ENCODE peak calls at places on chromosome 20, in six cellular contexts. K, F, I, Q, O and Z are unnamed samples.
A peak's percentile ranks its signal among the peaks of the same experiment; 100 is the strongest.

GRCh38 chr20:5168582-5169396 is 42.0 kb downstream of the CDS2 start:
- DNase-seq in K (no peak), F (no peak), I (peak; percentile 52), Q (peak; percentile 75), O (no peak), Z (no peak)

GRCh38 chr20:33443512-33444239 is at the start of gene SNTA1:
- DNase-seq in K (peak; percentile 98), F (no peak), I (peak; percentile 93), Q (peak; percentile 96), O (peak; percentile 76), Z (peak; percentile 97)

GRCh38 chr20:41664584-41664983 is 46.4 kb upstream of the CHD6 start:
- DNase-seq in K (peak; percentile 21), F (no peak), I (peak; percentile 66), Q (no peak), O (no peak), Z (no peak)

GRCh38 chr20:10476319-10476724 is 41.2 kb downstream of the SLX4IP start:
- DNase-seq in K (no peak), F (no peak), I (no peak), Q (no peak), O (no peak), Z (no peak)

GRCh38 chr20:3164043-3164762 is 4.5 kb upstream of the FASTKD5 start:
- DNase-seq in K (no peak), F (no peak), I (no peak), Q (no peak), O (no peak), Z (no peak)

GRCh38 chr20:63057133-63058117 is 50.7 kb upstream of the BHLHE23 start:
- DNase-seq in K (no peak), F (no peak), I (no peak), Q (no peak), O (no peak), Z (no peak)

GRCh38 chr20:41135187-41135887 is 2.0 kb upstream of the PLCG1 start:
- DNase-seq in K (peak; percentile 48), F (no peak), I (peak; percentile 85), Q (no peak), O (peak; percentile 66), Z (no peak)

GRCh38 chr20:35539756-35540212 is 2.1 kb upstream of the ERGIC3 start:
- DNase-seq in K (peak; percentile 47), F (no peak), I (peak; percentile 95), Q (no peak), O (no peak), Z (no peak)

GRCh38 chr20:62141397-62142251 is 1.6 kb downstream of the PSMA7 start:
- DNase-seq in K (no peak), F (no peak), I (peak; percentile 59), Q (no peak), O (no peak), Z (no peak)

GRCh38 chr20:20411841-20412240 is 43.9 kb downstream of the INSM1 start:
- DNase-seq in K (no peak), F (no peak), I (no peak), Q (no peak), O (no peak), Z (no peak)

GRCh38 chr20:33477386-33478234 is 12.3 kb upstream of the CBFA2T2 start:
- DNase-seq in K (no peak), F (no peak), I (peak; percentile 54), Q (peak; percentile 39), O (no peak), Z (no peak)

GRCh38 chr20:35561671-35562070 is 19.8 kb downstream of the ERGIC3 start:
- DNase-seq in K (no peak), F (no peak), I (peak; percentile 64), Q (no peak), O (no peak), Z (no peak)

GRCh38 chr20:41392871-41393704 is 26.5 kb upstream of the EMILIN3 start:
- DNase-seq in K (no peak), F (no peak), I (no peak), Q (peak; percentile 95), O (no peak), Z (no peak)

GRCh38 chr20:61587036-61587435 is 335.0 kb downstream of the CDH4 start:
- DNase-seq in K (no peak), F (no peak), I (no peak), Q (peak; percentile 41), O (no peak), Z (no peak)

GRCh38 chr20:56463428-56463827 is 5.0 kb upstream of the RTF2 start:
- DNase-seq in K (no peak), F (no peak), I (no peak), Q (no peak), O (no peak), Z (no peak)

GRCh38 chr20:58810116-58810878 is 40.4 kb downstream of the GNAS-AS1 start:
- DNase-seq in K (no peak), F (no peak), I (no peak), Q (no peak), O (no peak), Z (no peak)

GRCh38 chr20:34324541-34324940 is 21.4 kb upstream of the AHCY start:
- DNase-seq in K (no peak), F (no peak), I (no peak), Q (no peak), O (no peak), Z (no peak)

GRCh38 chr20:47351643-47352331 is 4.7 kb downstream of the ZMYND8 start:
- DNase-seq in K (no peak), F (no peak), I (peak; percentile 81), Q (no peak), O (no peak), Z (no peak)
- H3K4me3 ChIP-seq in K (peak overlapping the region; percentile 68), F (peak overlapping the region; percentile 23), I (peak overlapping the region; percentile 22), Q (peak overlapping the region; percentile 33), O (peak overlapping the region; percentile 35), Z (peak overlapping the region; percentile 32)

GRCh38 chr20:48770700-48771099 is 57.1 kb downstream of the PREX1 start:
- DNase-seq in K (no peak), F (no peak), I (no peak), Q (no peak), O (no peak), Z (no peak)
- H3K4me3 ChIP-seq in K (no peak overlapping the region), F (no peak overlapping the region), I (no peak overlapping the region), Q (no peak overlapping the region), O (no peak overlapping the region), Z (no peak overlapping the region)

GRCh38 chr20:16922834-16923233 is 174.7 kb downstream of the OTOR start:
- DNase-seq in K (no peak), F (peak; percentile 84), I (no peak), Q (no peak), O (no peak), Z (no peak)
- H3K4me3 ChIP-seq in K (no peak overlapping the region), F (no peak overlapping the region), I (no peak overlapping the region), Q (no peak overlapping the region), O (no peak overlapping the region), Z (no peak overlapping the region)

DNA sequence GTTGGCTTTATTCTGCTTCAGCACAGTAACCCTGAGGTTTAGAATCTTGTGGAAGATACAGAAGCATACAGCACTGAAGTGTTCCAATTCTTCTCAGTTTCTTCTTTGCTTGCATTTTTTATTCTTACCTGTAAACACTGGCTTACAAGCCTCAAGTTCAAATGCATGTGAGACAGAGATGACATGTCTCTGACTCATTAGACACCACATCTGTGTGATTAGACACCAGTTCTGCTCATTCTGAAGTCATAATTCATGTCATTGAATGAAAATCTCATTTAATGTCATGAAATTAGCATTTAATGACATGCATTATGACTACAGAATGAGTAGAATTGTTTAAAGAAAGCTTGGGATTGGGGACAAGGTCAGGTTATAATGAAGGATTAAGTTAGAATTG is 5.8 kb downstream of the GZF1 start:
- DNase-seq in K (no peak), F (no peak), I (no peak), Q (no peak), O (no peak), Z (no peak)
- H3K4me3 ChIP-seq in K (no peak overlapping the region), F (no peak overlapping the region), I (no peak overlapping the region), Q (no peak overlapping the region), O (no peak overlapping the region), Z (no peak overlapping the region)

DNA sequence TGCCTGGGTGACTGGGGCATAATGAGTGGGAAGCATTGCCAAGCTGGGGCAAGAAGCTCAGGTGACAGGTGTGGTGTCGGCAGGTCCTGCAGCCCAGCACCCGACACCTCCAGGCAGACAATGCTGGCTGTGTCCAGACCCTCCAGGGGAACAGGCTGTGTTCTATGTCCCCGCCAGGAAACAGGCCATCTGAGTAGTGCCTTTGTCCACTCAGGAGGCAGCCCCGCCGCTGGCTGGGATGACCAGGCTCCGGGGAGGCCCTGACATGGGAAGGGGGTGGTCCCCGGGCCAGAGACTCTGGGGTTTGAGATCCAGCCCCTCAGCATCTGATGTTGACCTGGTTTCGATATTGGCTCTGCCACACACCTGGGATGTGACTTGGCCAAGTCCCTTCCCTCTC is 28.4 kb downstream of the SNPH start:
- DNase-seq in K (no peak), F (no peak), I (no peak), Q (peak; percentile 58), O (no peak), Z (no peak)
- H3K4me3 ChIP-seq in K (no peak overlapping the region), F (no peak overlapping the region), I (no peak overlapping the region), Q (no peak overlapping the region), O (no peak overlapping the region), Z (no peak overlapping the region)

GRCh38 chr20:37345339-37346231 is at the start of gene SRC:
- DNase-seq in K (peak; percentile 71), F (peak; percentile 27), I (peak; percentile 84), Q (peak; percentile 96), O (peak; percentile 26), Z (peak; percentile 95)
- H3K4me3 ChIP-seq in K (peak within 1 kb of the TSS; percentile 71), F (peak within 1 kb of the TSS; percentile 66), I (peak within 1 kb of the TSS; percentile 67), Q (peak within 1 kb of the TSS; percentile 59), O (peak within 1 kb of the TSS; percentile 55), Z (peak within 1 kb of the TSS; percentile 84)